ENCODE peak calls at places on chromosomes 4 and X, in nine cellular contexts. V, W, U, J, D, O, H, M and I are unnamed samples.
A peak's percentile ranks its signal among the peaks of the same experiment; 100 is the strongest.

GRCh38 chr4:83071116-83071515 is 36.1 kb downstream of the COPS4 start:
- DNase-seq in V (no peak), W (peak; percentile 30), U (no peak), J (no peak), D (no peak), O (no peak), H (no peak), M (no peak), I (no peak)

GRCh38 chr4:150280081-150280950 is 202.1 kb downstream of the DCLK2 start:
- DNase-seq in V (peak; percentile 92), W (peak; percentile 28), U (peak; percentile 11), J (no peak), D (peak; percentile 28), O (no peak), H (no peak), M (no peak), I (no peak)

GRCh38 chr4:55393461-55394320 is 2.1 kb upstream of the TMEM165 start:
- DNase-seq in V (peak; percentile 69), W (peak; percentile 90), U (no peak), J (no peak), D (no peak), O (no peak), H (no peak), M (no peak), I (peak; percentile 71)

GRCh38 chr4:175637762-175638161 is 174.3 kb downstream of the GPM6A start:
- DNase-seq in V (no peak), W (no peak), U (no peak), J (no peak), D (no peak), O (no peak), H (no peak), M (peak; percentile 72), I (no peak)

GRCh38 chrX:5306654-5307121 is 922.0 kb downstream of the NLGN4X start:
- DNase-seq in V (no peak), W (no peak), U (no peak), J (no peak), D (no peak), O (no peak), H (no peak), M (no peak), I (peak; percentile 45)

GRCh38 chr4:167868163-167868562 is 224.2 kb upstream of the ANXA10 start:
- DNase-seq in V (peak; percentile 13), W (peak; percentile 42), U (no peak), J (no peak), D (no peak), O (no peak), H (no peak), M (no peak), I (no peak)

GRCh38 chr4:39469429-39470077 is 10.7 kb downstream of the LIAS start:
- DNase-seq in V (peak; percentile 92), W (peak; percentile 85), U (peak; percentile 88), J (peak; percentile 90), D (peak; percentile 76), O (peak; percentile 86), H (peak; percentile 62), M (peak; percentile 76), I (peak; percentile 80)

GRCh38 chrX:38634665-38635064 is 73.3 kb downstream of the TSPAN7 start:
- DNase-seq in V (no peak), W (no peak), U (no peak), J (no peak), D (no peak), O (no peak), H (no peak), M (no peak), I (no peak)

GRCh38 chr4:174245714-174246113 is 37.8 kb downstream of the FBXO8 start:
- DNase-seq in V (no peak), W (no peak), U (no peak), J (no peak), D (no peak), O (no peak), H (no peak), M (no peak), I (no peak)

GRCh38 chr4:163688856-163689255 is 194.4 kb downstream of the TMA16 start:
- DNase-seq in V (no peak), W (no peak), U (no peak), J (no peak), D (no peak), O (no peak), H (no peak), M (no peak), I (no peak)

GRCh38 chr4:89365375-89366170 is 58.0 kb upstream of the GPRIN3 start:
- DNase-seq in V (no peak), W (no peak), U (peak; percentile 23), J (no peak), D (no peak), O (no peak), H (no peak), M (no peak), I (no peak)

GRCh38 chr4:153153339-153153851 is 50.8 kb upstream of the TRIM2 start:
- DNase-seq in V (peak; percentile 76), W (peak; percentile 19), U (peak; percentile 80), J (peak; percentile 82), D (peak; percentile 85), O (no peak), H (peak; percentile 87), M (peak; percentile 54), I (peak; percentile 22)

GRCh38 chr4:84319124-84319523 is 180.0 kb downstream of the NKX6-1 start:
- DNase-seq in V (peak; percentile 55), W (peak; percentile 6), U (no peak), J (no peak), D (no peak), O (no peak), H (no peak), M (no peak), I (no peak)

GRCh38 chr4:128660361-128660964 is 149.0 kb upstream of the JADE1 start:
- DNase-seq in V (peak; percentile 63), W (no peak), U (peak; percentile 28), J (no peak), D (no peak), O (no peak), H (no peak), M (no peak), I (no peak)

GRCh38 chr4:7788687-7789425 is 150.8 kb downstream of the AFAP1 start:
- DNase-seq in V (peak; percentile 32), W (no peak), U (no peak), J (no peak), D (no peak), O (no peak), H (no peak), M (no peak), I (no peak)

GRCh38 chr4:146379744-146380143 is 142.0 kb downstream of the SLC10A7 start:
- DNase-seq in V (no peak), W (peak; percentile 57), U (no peak), J (no peak), D (no peak), O (no peak), H (no peak), M (no peak), I (no peak)

GRCh38 chr4:2592572-2592971 is 56.1 kb downstream of the FAM193A start:
- DNase-seq in V (no peak), W (no peak), U (no peak), J (peak; percentile 67), D (peak; percentile 33), O (no peak), H (no peak), M (no peak), I (no peak)

GRCh38 chr4:2596153-2596552 is 59.7 kb downstream of the FAM193A start:
- DNase-seq in V (no peak), W (no peak), U (no peak), J (no peak), D (no peak), O (no peak), H (no peak), M (no peak), I (no peak)

GRCh38 chr4:2595436-2595835 is 59.0 kb downstream of the FAM193A start:
- DNase-seq in V (no peak), W (no peak), U (no peak), J (no peak), D (no peak), O (no peak), H (peak; percentile 78), M (no peak), I (no peak)

GRCh38 chr4:2591189-2591588 is 54.7 kb downstream of the FAM193A start:
- DNase-seq in V (peak; percentile 3), W (no peak), U (no peak), J (peak; percentile 67), D (peak; percentile 74), O (no peak), H (peak; percentile 54), M (no peak), I (no peak)

GRCh38 chr4:2593003-2593402 is 56.6 kb downstream of the FAM193A start:
- DNase-seq in V (no peak), W (no peak), U (no peak), J (peak; percentile 17), D (no peak), O (no peak), H (no peak), M (no peak), I (no peak)
- H3K4me1 ChIP-seq in V (peaks cover 8% of the 10 kb centered on the region), W (no peaks in the 10 kb centered on the region), U (peaks cover 23% of the 10 kb centered on the region), J (peaks cover 67% of the 10 kb centered on the region), D (peaks cover 45% of the 10 kb centered on the region), O (no peaks in the 10 kb centered on the region), H (peaks cover 65% of the 10 kb centered on the region), M (peaks cover under 1% of the 10 kb centered on the region), I (peaks cover 7% of the 10 kb centered on the region)

DNA sequence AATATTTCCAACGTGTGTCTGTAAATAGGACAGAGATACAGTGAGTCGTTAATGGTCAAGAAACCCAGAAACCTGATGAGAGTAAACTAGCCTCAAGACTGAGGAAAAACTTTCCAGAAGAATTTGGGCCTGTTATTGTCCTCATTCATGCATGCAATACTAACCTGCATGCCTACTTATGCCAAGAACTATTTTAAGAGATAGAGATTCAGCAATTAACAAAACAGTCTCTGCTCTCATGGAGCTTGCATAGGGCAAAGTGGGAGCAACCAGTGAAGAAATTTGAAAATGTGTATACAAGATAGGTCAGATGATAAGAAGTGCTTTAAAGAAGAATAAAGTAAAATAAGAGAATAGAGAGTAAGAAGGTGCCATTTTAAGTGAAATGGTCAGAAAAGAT is 66.1 kb upstream of the FRG1 start:
- DNase-seq in V (no peak), W (no peak), U (no peak), J (no peak), D (no peak), O (no peak), H (no peak), M (no peak), I (no peak)
- TF ChIP-seq EZH2phosphoT487 in V (no peak), W (no peak), U (no peak), J (no peak), D (no peak), O (no peak), H (no peak), M (no peak), I (no peak)

DNA sequence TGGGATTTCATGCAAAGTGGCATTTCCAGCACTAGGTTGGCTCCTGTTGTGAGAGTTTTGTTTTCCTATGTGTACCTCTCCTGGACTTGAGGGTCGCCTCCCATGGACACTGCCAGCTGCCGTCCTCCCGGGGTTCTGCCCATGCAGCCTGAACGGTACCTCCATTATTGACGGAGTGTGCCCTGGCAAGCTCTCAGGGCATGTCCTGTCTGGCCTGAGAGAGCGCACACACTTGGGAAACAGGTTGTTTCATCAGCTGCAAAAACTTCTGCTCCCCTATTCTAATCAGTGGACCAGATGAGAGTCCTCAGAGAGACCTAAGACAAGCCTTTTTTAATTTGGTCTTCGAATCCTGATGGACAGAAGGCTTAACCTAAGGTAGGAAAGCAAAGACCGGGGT is 56.6 kb upstream of the HOPX start:
- DNase-seq in V (no peak), W (no peak), U (no peak), J (no peak), D (no peak), O (no peak), H (no peak), M (no peak), I (no peak)
- H3K4me3 ChIP-seq in V (no peak overlapping the region), W (no peak overlapping the region), U (no peak overlapping the region), J (no peak overlapping the region), D (no peak overlapping the region), O (no peak overlapping the region), H (no peak overlapping the region), M (no peak overlapping the region), I (no peak overlapping the region)

GRCh38 chrX:120281761-120282160 is 29.5 kb downstream of the TMEM255A start:
- DNase-seq in V (no peak), W (no peak), U (no peak), J (no peak), D (no peak), O (no peak), H (no peak), M (no peak), I (no peak)
- H3K4me1 ChIP-seq in V (no peaks in the 10 kb centered on the region), W (no peaks in the 10 kb centered on the region), U (no peaks in the 10 kb centered on the region), J (peaks cover 3% of the 10 kb centered on the region), D (no peaks in the 10 kb centered on the region), O (no peaks in the 10 kb centered on the region), H (no peaks in the 10 kb centered on the region), M (peaks cover 3% of the 10 kb centered on the region), I (no peaks in the 10 kb centered on the region)